ENCODE peak calls at places on chromosomes 7 and 10, in eight cellular contexts. U, G, V, H, D, W, O and I are unnamed samples.

GRCh38 chr10:23081891-23082290 is 13.5 kb upstream of the MSRB2 start:
- DNase-seq in W (no peak), O (no peak), V (no peak), U (peak), D (peak), H (no peak), G (peak), I (no peak)

GRCh38 chr7:12865593-12865992 is 178.2 kb downstream of the ARL4A start:
- DNase-seq in W (no peak), H (no peak), O (no peak), G (no peak), U (no peak), V (no peak), D (no peak), I (no peak)

GRCh38 chr10:5540886-5541285 is 16.1 kb downstream of the CALML3 start:
- DNase-seq in W (no peak), H (no peak), O (peak), V (no peak), D (no peak), G (no peak), U (no peak), I (no peak)

GRCh38 chr7:48376263-48376662 is 205.0 kb downstream of the ABCA13 start:
- DNase-seq in O (no peak), V (no peak), W (no peak), G (no peak), D (no peak), U (no peak), H (no peak), I (no peak)

GRCh38 chr10:79404231-79404609 is 41.2 kb downstream of the ZCCHC24 start:
- DNase-seq in W (no peak), U (peak), H (peak), O (peak), G (peak), V (peak), D (peak), I (peak)

GRCh38 chr10:42995537-42995936 is 81.3 kb upstream of the RET start:
- DNase-seq in U (no peak), W (no peak), G (no peak), H (no peak), O (no peak), D (no peak), V (no peak), I (no peak)

GRCh38 chr7:155604504-155604997 is 39.9 kb upstream of the RBM33 start:
- DNase-seq in H (no peak), V (no peak), D (no peak), G (no peak), W (no peak), O (no peak), U (no peak), I (no peak)

GRCh38 chr10:79266092-79266491 is 81.2 kb upstream of the PPIF start:
- DNase-seq in D (no peak), W (no peak), G (no peak), U (no peak), H (no peak), O (no peak), V (no peak), I (peak)

GRCh38 chr7:94375167-94375566 is 19.5 kb upstream of the COL1A2 start:
- DNase-seq in V (no peak), O (peak), U (no peak), G (no peak), D (peak), W (no peak), H (peak), I (no peak)

GRCh38 chr10:77297370-77297692 is 340.3 kb downstream of the KCNMA1 start:
- DNase-seq in V (no peak), G (no peak), W (no peak), O (no peak), U (no peak), D (no peak), H (no peak), I (no peak)

GRCh38 chr10:62159357-62159756 is 109.3 kb downstream of the RTKN2 start:
- DNase-seq in D (no peak), W (no peak), G (no peak), U (no peak), V (no peak), H (no peak), O (no peak), I (no peak)
- H3K27ac ChIP-seq in D (no peak), W (no peak), G (no peak), U (no peak), V (no peak), H (no peak), O (no peak), I (no peak)

DNA sequence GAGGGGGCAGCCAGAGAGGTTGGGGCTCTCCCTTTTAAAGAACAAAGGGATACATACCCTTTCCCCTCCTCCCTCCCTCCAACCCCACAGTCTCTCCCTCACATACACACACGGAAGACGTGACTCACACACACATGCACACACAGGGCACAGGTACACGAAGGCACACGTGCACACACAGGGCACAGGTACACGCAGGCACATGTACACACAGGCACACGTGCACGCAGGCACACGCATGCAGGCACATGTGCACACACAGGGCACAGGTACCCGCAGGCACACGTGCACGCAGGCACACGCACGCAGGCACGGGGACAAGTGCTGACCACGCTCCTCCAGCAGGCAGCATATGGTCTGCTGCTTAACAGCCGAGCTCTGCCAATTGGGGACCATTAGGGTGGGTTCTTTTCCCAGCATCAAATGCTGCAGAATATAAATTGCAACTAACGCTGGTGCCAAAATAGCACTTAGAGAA is 55.0 kb upstream of the TNRC18 start:
- DNase-seq in W (peak), D (no peak), H (no peak), O (no peak), U (no peak), G (no peak), V (no peak), I (no peak)
- H3K4me3 ChIP-seq in W (no peak), D (peak), H (peak), O (peak), U (no peak), G (no peak), V (peak), I (no peak)

GRCh38 chr7:142711722-142712616 is 37.3 kb upstream of the PRSS1 start:
- DNase-seq in V (no peak), G (no peak), O (no peak), W (peak), U (peak), H (no peak), D (peak), I (peak)

GRCh38 chr7:142716596-142716995 is 32.7 kb upstream of the PRSS1 start:
- DNase-seq in D (no peak), W (no peak), V (no peak), H (no peak), O (no peak), G (no peak), U (peak), I (no peak)

GRCh38 chr7:142712617-142712957 is 36.7 kb upstream of the PRSS1 start:
- DNase-seq in D (no peak), W (no peak), U (no peak), H (no peak), O (no peak), G (no peak), V (no peak), I (no peak)

GRCh38 chr7:142717453-142717852 is 31.8 kb upstream of the PRSS1 start:
- DNase-seq in W (no peak), D (no peak), H (no peak), U (no peak), O (peak), V (no peak), G (no peak), I (no peak)

DNA sequence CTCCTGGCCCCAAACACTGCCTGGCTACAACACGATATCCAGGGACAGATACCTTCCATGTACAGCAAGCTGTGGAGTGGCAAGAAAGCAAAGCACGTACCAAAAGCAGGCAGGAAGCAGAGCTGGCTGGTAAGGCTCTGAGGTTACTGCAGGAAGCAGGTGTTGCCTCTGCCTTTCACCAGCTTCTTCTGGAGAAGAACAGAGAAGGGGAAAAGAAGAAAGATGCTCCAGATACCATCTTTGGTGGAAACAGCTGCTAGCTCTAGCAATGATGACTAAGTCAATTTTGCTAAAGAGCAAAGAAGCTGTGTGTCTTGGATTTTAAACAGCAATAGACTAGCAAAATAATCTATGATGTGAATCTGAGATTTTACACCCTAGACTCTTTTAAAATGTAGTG is 34.9 kb upstream of the PRSS1 start:
- DNase-seq in D (no peak), W (no peak), U (no peak), O (no peak), G (no peak), H (no peak), V (no peak), I (no peak)
- TF ChIP-seq POLR2AphosphoS5 in D (no peak), W (no peak), U (no peak), O (no peak), G (no peak), H (no peak), V (no peak), I (peak)

GRCh38 chr10:124974131-124974530 is 32.2 kb downstream of the ZRANB1 start:
- DNase-seq in W (no peak), D (no peak), U (no peak), H (no peak), O (no peak), V (no peak), G (no peak), I (no peak)

GRCh38 chr10:124967255-124967654 is 25.3 kb downstream of the ZRANB1 start:
- DNase-seq in W (no peak), U (no peak), D (no peak), V (no peak), O (no peak), G (no peak), H (no peak), I (no peak)

GRCh38 chr10:124972637-124973036 is 30.7 kb downstream of the ZRANB1 start:
- DNase-seq in G (no peak), O (no peak), D (no peak), V (no peak), W (no peak), U (no peak), H (no peak), I (no peak)

GRCh38 chr10:124975977-124976514 is 34.1 kb downstream of the ZRANB1 start:
- DNase-seq in G (no peak), U (no peak), D (no peak), V (no peak), O (no peak), W (no peak), H (no peak), I (no peak)

DNA sequence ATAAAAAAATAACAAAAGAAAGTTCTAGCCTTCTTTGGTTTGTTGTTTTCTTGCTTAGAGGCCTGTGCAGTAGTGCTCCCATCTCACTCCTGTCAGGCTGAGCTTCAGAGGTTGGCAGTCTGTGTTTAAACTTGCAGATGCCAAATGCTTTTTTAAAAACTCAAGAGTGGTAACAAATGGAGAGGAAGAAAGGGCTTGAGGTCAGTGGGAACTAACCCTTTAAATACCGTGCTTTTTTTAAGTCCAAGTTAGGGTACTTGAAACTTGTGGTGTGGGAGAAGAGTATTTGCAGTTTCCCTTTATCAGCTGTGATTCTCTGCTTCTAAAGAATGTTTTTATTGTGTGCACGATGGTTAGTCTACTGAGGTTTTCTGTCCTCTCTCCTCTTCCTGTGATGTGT is 29.4 kb downstream of the ZRANB1 start:
- DNase-seq in U (no peak), W (no peak), D (no peak), V (no peak), G (no peak), H (no peak), O (no peak), I (no peak)
- H3K27ac ChIP-seq in U (no peak), W (no peak), D (no peak), V (no peak), G (no peak), H (peak), O (no peak), I (no peak)

GRCh38 chr7:78081888-78082287 is 283.3 kb downstream of the PHTF2 start:
- DNase-seq in O (no peak), D (peak), W (no peak), G (no peak), V (no peak), H (no peak), U (peak), I (no peak)
- H3K4me3 ChIP-seq in O (no peak), D (no peak), W (no peak), G (no peak), V (no peak), H (no peak), U (no peak), I (no peak)

GRCh38 chr7:125253454-125254182 is 324.0 kb upstream of the POT1 start:
- DNase-seq in D (no peak), W (no peak), G (no peak), H (no peak), V (no peak), U (no peak), O (no peak), I (no peak)
- TF ChIP-seq POLR2AphosphoS5 in D (no peak), W (no peak), G (no peak), H (no peak), V (no peak), U (no peak), O (no peak), I (no peak)